ENCODE peak calls at places on chromosomes 2 and 18, in six cellular contexts. W is progenitor cell of endocrine pancreas, N is heart right ventricle, R is neural progenitor cell, Q is cardiac fibroblast, A is GM10248. O is an unnamed sample.

GRCh38 chr2:100894531-100895156 is 74.7 kb downstream of the NPAS2 start:
- DNase-seq in W (no peak), N (no peak), R (no peak), Q (no peak), A (no peak), O (no peak)

GRCh38 chr2:96325038-96325883 is at the start of gene ITPRIPL1:
- DNase-seq in W (no peak), N (peak), R (peak), Q (peak), A (peak), O (peak)

GRCh38 chr18:37465922-37466321 is 99.7 kb downstream of the CELF4 start:
- DNase-seq in W (no peak), N (no peak), R (peak), Q (no peak), A (no peak), O (no peak)

GRCh38 chr2:74119324-74119723 is 28.4 kb downstream of the BOLA3 start:
- DNase-seq in W (no peak), N (no peak), R (no peak), Q (peak), A (no peak), O (no peak)

GRCh38 chr2:8517850-8518480 is 163.9 kb upstream of the ID2 start:
- DNase-seq in W (no peak), N (no peak), R (peak), Q (no peak), A (no peak), O (no peak)

GRCh38 chr2:136168605-136169210 is 50.8 kb upstream of the CXCR4 start:
- DNase-seq in W (no peak), N (no peak), R (peak), Q (no peak), A (no peak), O (no peak)

GRCh38 chr18:53625997-53626599 is 598.4 kb downstream of the MBD2 start:
- DNase-seq in W (no peak), N (no peak), R (no peak), Q (no peak), A (no peak), O (no peak)

GRCh38 chr2:131104487-131105155 is 515 bp upstream of the PLEKHB2 start:
- DNase-seq in W (no peak), N (no peak), R (no peak), Q (peak), A (peak), O (peak)

GRCh38 chr2:206783718-206784117 is 18.3 kb downstream of the FASTKD2 start:
- DNase-seq in W (no peak), N (no peak), R (peak), Q (peak), A (no peak), O (no peak)

GRCh38 chr2:3651686-3652516 is 6.1 kb upstream of the ALLC start:
- DNase-seq in W (peak), N (peak), R (peak), Q (peak), A (peak), O (peak)

GRCh38 chr18:78621141-78621540 is 358.5 kb upstream of the SALL3 start:
- DNase-seq in W (no peak), N (no peak), R (no peak), Q (no peak), A (no peak), O (no peak)

GRCh38 chr2:32246911-32247310 is 17.8 kb downstream of the NLRC4 start:
- DNase-seq in W (no peak), N (no peak), R (no peak), Q (no peak), A (no peak), O (no peak)

GRCh38 chr18:3603460-3604259 is 153.7 kb downstream of the TGIF1 start:
- DNase-seq in W (no peak), N (no peak), R (peak), Q (peak), A (no peak), O (no peak)

GRCh38 chr2:2743164-2743571 is 412.1 kb upstream of the MYT1L start:
- DNase-seq in W (no peak), N (peak), R (no peak), Q (peak), A (no peak), O (no peak)

GRCh38 chr18:26386002-26386401 is 159.8 kb downstream of the TAF4B start:
- DNase-seq in W (no peak), N (no peak), R (no peak), Q (peak), A (no peak), O (no peak)

GRCh38 chr2:182616471-182617393 is 99.3 kb upstream of the DNAJC10 start:
- DNase-seq in W (no peak), N (no peak), R (no peak), Q (peak), A (no peak), O (no peak)

GRCh38 chr2:18171191-18172139 is 293.0 kb downstream of the KCNS3 start:
- DNase-seq in W (no peak), N (no peak), R (no peak), Q (peak), A (no peak), O (no peak)

GRCh38 chr2:106269591-106270291 is 75.6 kb upstream of the UXS1 start:
- DNase-seq in W (no peak), N (peak), R (no peak), Q (peak), A (peak), O (peak)

GRCh38 chr18:77039196-77040140 is 93.1 kb downstream of the MBP start:
- DNase-seq in W (no peak), N (no peak), R (no peak), Q (no peak), A (no peak), O (no peak)

GRCh38 chr2:39399570-39399969 is 37.5 kb downstream of the MAP4K3 start:
- DNase-seq in W (no peak), N (no peak), R (no peak), Q (no peak), A (no peak), O (no peak)

GRCh38 chr2:74267068-74267467 is 68.7 kb downstream of the MTHFD2 start:
- DNase-seq in W (no peak), N (no peak), R (peak), Q (no peak), A (peak), O (no peak)

GRCh38 chr2:241217320-241218031 is 29.0 kb downstream of the ANO7 start:
- DNase-seq in W (peak), N (peak), R (peak), Q (peak), A (peak), O (peak)

DNA sequence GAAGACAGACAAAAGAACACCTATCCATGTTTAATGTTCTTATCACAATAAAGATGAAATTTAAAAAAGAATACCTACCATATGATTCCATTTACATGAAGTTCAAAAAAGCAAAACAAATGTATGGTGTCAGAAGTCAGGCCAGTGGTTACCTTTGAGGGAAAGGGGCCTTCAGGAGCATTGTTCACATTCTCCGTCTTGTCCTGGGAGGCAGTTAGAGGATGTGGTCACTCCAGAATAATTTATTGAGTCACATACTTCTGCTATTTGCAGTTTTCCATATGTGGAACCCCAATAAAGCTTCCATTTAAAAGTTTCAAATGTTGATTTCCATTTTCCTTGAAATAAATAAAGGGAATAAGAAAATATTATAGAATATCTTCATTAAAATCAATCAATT is 41.6 kb upstream of the POU3F3 start:
- DNase-seq in W (no peak), N (no peak), R (no peak), Q (peak), A (no peak), O (no peak)
- TF ChIP-seq CTCF in W (no peak), N (no peak), R (no peak), Q (no peak), A (no peak), O (no peak)

DNA sequence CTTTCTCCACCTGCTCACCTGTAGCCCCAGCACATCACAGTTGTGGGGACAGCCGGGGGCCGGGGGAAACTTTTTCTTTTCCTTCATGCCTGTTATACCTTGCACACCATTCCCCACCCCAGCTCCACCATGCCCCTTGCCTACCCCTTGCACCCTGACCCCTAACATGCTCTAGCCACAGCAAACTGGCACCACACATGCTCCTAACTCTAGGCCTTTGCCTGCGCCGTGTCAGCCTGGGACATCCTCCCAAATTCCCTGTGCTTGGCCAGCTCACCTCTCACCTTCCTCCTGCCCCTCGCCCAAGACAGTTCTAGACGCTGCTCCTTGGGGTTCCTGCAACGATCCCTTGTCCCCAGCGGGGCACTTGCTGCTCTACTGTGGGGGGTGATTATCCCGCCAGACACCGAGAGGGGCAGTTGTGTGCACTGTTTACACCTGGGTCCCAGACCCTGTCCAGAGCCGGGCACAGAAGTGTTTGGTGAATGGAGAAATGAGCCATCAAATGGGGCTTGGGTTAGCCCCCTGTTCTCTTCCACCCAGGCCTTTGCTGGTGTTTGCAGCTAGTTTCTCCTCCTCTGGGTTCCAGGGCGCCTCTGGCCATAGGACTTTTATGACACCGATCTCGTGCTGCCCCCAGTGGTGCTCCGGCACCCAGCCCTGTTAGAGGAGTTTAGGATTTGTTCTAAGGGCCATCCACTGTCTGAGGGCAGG is 129.8 kb downstream of the CTIF start:
- DNase-seq in W (no peak), N (no peak), R (no peak), Q (no peak), A (no peak), O (no peak)
- TF ChIP-seq CTCF in W (peak), N (peak), R (no peak), Q (no peak), A (no peak), O (no peak)

GRCh38 chr2:237604960-237605359 is 14.4 kb upstream of the RAB17 start:
- DNase-seq in W (no peak), N (no peak), R (no peak), Q (peak), A (no peak), O (no peak)
- TF ChIP-seq CTCF in W (peak), N (peak), R (no peak), Q (peak), A (no peak), O (no peak)

GRCh38 chr2:219297766-219298456 is 11.3 kb downstream of the PTPRN start:
- DNase-seq in W (no peak), N (no peak), R (peak), Q (no peak), A (no peak), O (no peak)
- TF ChIP-seq CTCF in W (no peak), N (no peak), R (no peak), Q (peak), A (no peak), O (no peak)

DNA sequence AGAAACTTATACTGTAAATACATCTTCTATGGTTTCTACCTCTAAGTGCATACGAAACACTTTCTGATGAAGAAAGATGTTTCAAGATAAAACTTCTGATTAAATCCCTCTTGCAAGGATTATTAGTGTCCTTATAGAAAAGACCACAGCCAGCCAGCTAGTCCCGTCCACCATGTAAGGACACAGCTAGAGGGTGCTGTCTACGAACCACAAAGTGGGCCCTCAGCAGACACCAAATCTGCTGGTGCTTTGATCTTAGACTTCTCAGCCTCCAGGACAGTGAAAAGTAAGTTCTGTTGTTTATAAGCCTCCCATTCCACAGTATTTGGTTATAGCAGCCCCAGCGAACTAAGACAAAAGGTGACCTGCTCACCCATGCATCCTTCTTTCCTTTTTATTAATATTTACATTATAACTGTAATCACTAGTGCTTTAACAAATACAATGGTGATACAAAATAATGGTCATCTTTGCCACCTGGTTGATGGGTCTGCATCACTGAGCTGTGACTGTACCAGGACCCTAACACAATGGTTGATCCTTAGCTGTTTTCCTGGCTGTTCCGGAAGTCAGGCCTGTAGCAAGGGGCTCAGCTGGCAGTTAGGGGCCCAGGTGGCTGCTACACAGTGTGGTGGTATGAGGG is 108.4 kb upstream of the SMAD7 start:
- DNase-seq in W (no peak), N (no peak), R (peak), Q (no peak), A (no peak), O (no peak)
- TF ChIP-seq CTCF in W (no peak), N (peak), R (peak), Q (peak), A (peak), O (no peak)

GRCh38 chr18:50987261-50987660 is 19.4 kb downstream of the ELAC1 start:
- DNase-seq in W (no peak), N (no peak), R (no peak), Q (no peak), A (no peak), O (no peak)
- TF ChIP-seq CTCF in W (no peak), N (no peak), R (no peak), Q (no peak), A (no peak), O (no peak)

GRCh38 chr2:217964658-217965161 is 38.1 kb downstream of the TNS1 start:
- DNase-seq in W (no peak), N (no peak), R (peak), Q (no peak), A (no peak), O (no peak)
- TF ChIP-seq CTCF in W (no peak), N (no peak), R (no peak), Q (no peak), A (no peak), O (no peak)

DNA sequence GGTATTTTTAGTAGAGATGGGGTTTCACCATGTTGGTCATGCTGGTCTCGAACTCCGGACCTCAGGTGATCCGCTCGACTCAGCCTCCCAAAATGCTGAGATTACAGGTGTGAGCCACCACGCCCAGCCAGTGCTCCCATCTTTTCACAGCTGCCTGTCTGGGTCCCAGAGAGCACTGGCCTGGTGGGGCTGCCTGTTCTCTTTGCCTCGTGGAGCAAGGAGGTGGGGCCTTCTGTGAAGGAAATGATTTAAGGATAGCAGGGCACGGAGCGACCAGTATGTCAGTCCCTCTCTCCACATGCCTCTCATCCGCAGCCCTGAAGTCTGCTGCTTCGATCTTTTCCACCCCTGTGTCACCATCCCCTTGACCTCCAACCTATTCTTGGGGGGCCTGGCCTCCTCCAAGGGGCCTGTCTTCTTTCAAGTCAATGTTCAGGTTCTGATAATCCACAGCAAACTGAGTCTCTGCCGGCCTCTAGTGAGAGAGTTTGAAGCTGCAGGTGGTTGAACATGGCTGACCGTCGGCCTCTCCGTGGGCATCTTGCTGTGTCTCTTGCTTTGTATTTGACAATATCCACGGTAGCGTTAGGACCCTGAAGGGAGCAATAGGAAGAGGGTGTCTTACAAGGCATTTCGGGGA is 28.2 kb upstream of the GIGYF2 start:
- DNase-seq in W (no peak), N (no peak), R (peak), Q (peak), A (no peak), O (no peak)
- TF ChIP-seq CTCF in W (peak), N (peak), R (peak), Q (peak), A (peak), O (no peak)

GRCh38 chr2:158894572-158894971 is 73.9 kb upstream of the TANC1 start:
- DNase-seq in W (no peak), N (no peak), R (no peak), Q (no peak), A (no peak), O (no peak)
- TF ChIP-seq CTCF in W (peak), N (no peak), R (peak), Q (no peak), A (no peak), O (no peak)

GRCh38 chr2:10914272-10914693 is 2.5 kb downstream of the KCNF1 start:
- DNase-seq in W (no peak), N (no peak), R (peak), Q (no peak), A (no peak), O (no peak)
- TF ChIP-seq CTCF in W (peak), N (peak), R (peak), Q (no peak), A (peak), O (no peak)